ENCODE peak calls at places on chromosomes 11 and 22, in eight cellular contexts. J is foreskin fibroblast; M is ACHN; Y is BE2C; Q is NCI-H1105 treated with DMSO at 0.1 percent for 48 hours; V is naive thymus-derived CD4-positive, alpha-beta T cell; U is anterior cingulate cortex; L is midbrain. C is an unnamed sample.

GRCh38 chr22:19765477-19766234 is 5.1 kb downstream of the TBX1 start:
- DNase-seq in J (peak), M (no peak), Y (no peak), Q (no peak), V (peak), U (no peak), L (no peak), C (peak)

GRCh38 chr11:122727101-122727929 is 71.8 kb downstream of the UBASH3B start:
- DNase-seq in J (peak), M (no peak), Y (no peak), Q (no peak), V (peak), U (no peak), L (no peak), C (no peak)

GRCh38 chr22:28710112-28710888 is 30.7 kb upstream of the TTC28 start:
- DNase-seq in J (peak), M (no peak), Y (no peak), Q (no peak), V (no peak), U (no peak), L (no peak), C (no peak)

GRCh38 chr11:64620286-64620962 is 29.4 kb downstream of the SLC22A12 start:
- DNase-seq in J (no peak), M (no peak), Y (peak), Q (peak), V (no peak), U (peak), L (peak), C (no peak)

GRCh38 chr22:38308791-38309498 is 8.3 kb downstream of the CSNK1E start:
- DNase-seq in J (no peak), M (no peak), Y (no peak), Q (no peak), V (no peak), U (no peak), L (no peak), C (no peak)

GRCh38 chr22:25451480-25452114 is 112.9 kb upstream of the GRK3 start:
- DNase-seq in J (no peak), M (no peak), Y (no peak), Q (no peak), V (no peak), U (no peak), L (no peak), C (no peak)

GRCh38 chr22:42091446-42091764 is 833 bp upstream of the NDUFA6 start:
- DNase-seq in J (no peak), M (no peak), Y (no peak), Q (no peak), V (no peak), U (no peak), L (no peak), C (no peak)

GRCh38 chr11:3802016-3802790 is 4.8 kb upstream of the NUP98 start:
- DNase-seq in J (peak), M (peak), Y (no peak), Q (no peak), V (no peak), U (no peak), L (no peak), C (no peak)

GRCh38 chr11:35523351-35523768 is 2.1 kb downstream of the PAMR1 start:
- DNase-seq in J (peak), M (no peak), Y (no peak), Q (no peak), V (no peak), U (no peak), L (no peak), C (no peak)

GRCh38 chr22:27632451-27633295 is 168.9 kb downstream of the MN1 start:
- DNase-seq in J (no peak), M (no peak), Y (peak), Q (no peak), V (no peak), U (no peak), L (no peak), C (no peak)

GRCh38 chr22:31439805-31440204 is 40.4 kb downstream of the DRG1 start:
- DNase-seq in J (no peak), M (no peak), Y (peak), Q (no peak), V (no peak), U (no peak), L (no peak), C (no peak)

GRCh38 chr11:33375688-33376311 is 118.6 kb downstream of the HIPK3 start:
- DNase-seq in J (peak), M (peak), Y (peak), Q (peak), V (no peak), U (peak), L (peak), C (peak)

GRCh38 chr22:38843716-38844660 is at the start of gene NPTXR:
- DNase-seq in J (peak), M (peak), Y (peak), Q (peak), V (no peak), U (peak), L (peak), C (peak)

GRCh38 chr11:17208257-17208999 is 642 bp upstream of the PIK3C2A start:
- DNase-seq in J (peak), M (peak), Y (peak), Q (peak), V (peak), U (peak), L (peak), C (peak)

GRCh38 chr11:112652786-112653390 is 308.3 kb upstream of the NCAM1 start:
- DNase-seq in J (peak), M (no peak), Y (no peak), Q (no peak), V (no peak), U (no peak), L (no peak), C (no peak)

GRCh38 chr11:6437993-6438392 is 2.8 kb downstream of the HPX start:
- DNase-seq in J (no peak), M (no peak), Y (no peak), Q (no peak), V (no peak), U (no peak), L (no peak), C (no peak)

GRCh38 chr11:128504489-128504888 is 82.9 kb downstream of the ETS1 start:
- DNase-seq in J (peak), M (no peak), Y (no peak), Q (no peak), V (peak), U (no peak), L (no peak), C (no peak)

GRCh38 chr22:32958021-32958420 is 100.2 kb downstream of the SYN3 start:
- DNase-seq in J (no peak), M (no peak), Y (no peak), Q (no peak), V (no peak), U (no peak), L (no peak), C (no peak)

GRCh38 chr11:3049430-3050243 is 7.6 kb downstream of the CARS1 start:
- DNase-seq in J (peak), M (peak), Y (peak), Q (no peak), V (no peak), U (peak), L (peak), C (no peak)

GRCh38 chr11:95360382-95360781 is 129.4 kb upstream of the SESN3 start:
- DNase-seq in J (peak), M (no peak), Y (no peak), Q (no peak), V (no peak), U (no peak), L (no peak), C (no peak)